ENCODE peak calls at places on chromosomes 6 and 20, in ten cellular contexts. R is Calu3; D is GM13977; G is kidney tubule cell; I is activated T-helper 1 cell treated with anti-CD3 and anti-CD28 coated beads, Interleukin-2, amount 50 U/mL, for 16 hours; L is heart left ventricle; X is PC-3; T is NCI-H748 treated with DMSO at 0.1 percent for 48 hours; Z is brain microvascular endothelial cell; P is effector CD4-positive, alpha-beta T cell. M is an unnamed sample.
A peak's percentile ranks its signal among the peaks of the same experiment; 100 is the strongest.

GRCh38 chr6:157110620-157111019 is 212.7 kb downstream of the TMEM242 start:
- DNase-seq in G (peak; percentile 56), Z (peak; percentile 85), I (no peak), P (no peak), X (no peak), R (no peak), L (no peak), T (no peak), D (no peak), M (no peak)

GRCh38 chr6:133548409-133548808 is 307.3 kb downstream of the EYA4 start:
- DNase-seq in R (peak; percentile 56), D (no peak), I (no peak), X (no peak), G (peak; percentile 76), T (no peak), L (no peak), P (no peak), Z (peak; percentile 78), M (no peak)

GRCh38 chr20:57468523-57469417 is 56.2 kb downstream of the CTCFL start:
- DNase-seq in I (no peak), G (peak; percentile 29), L (no peak), D (no peak), R (no peak), Z (no peak), X (no peak), T (no peak), P (no peak), M (no peak)

GRCh38 chr6:139439278-139439813 is 64.9 kb upstream of the CITED2 start:
- DNase-seq in Z (no peak), D (no peak), L (no peak), I (no peak), G (peak; percentile 45), X (peak; percentile 19), P (no peak), R (no peak), T (no peak), M (no peak)

GRCh38 chr6:43869792-43870659 is 100.0 kb downstream of the VEGFA start:
- DNase-seq in R (no peak), X (no peak), L (no peak), T (no peak), Z (no peak), I (no peak), G (no peak), D (no peak), P (no peak), M (no peak)

GRCh38 chr6:73285674-73286283 is 22.8 kb upstream of the KHDC1 start:
- DNase-seq in T (no peak), I (no peak), L (no peak), P (no peak), Z (peak; percentile 53), X (peak; percentile 60), R (no peak), D (no peak), G (peak; percentile 43), M (no peak)

GRCh38 chr6:13304580-13305255 is 23.6 kb downstream of the TBC1D7 start:
- DNase-seq in R (no peak), P (no peak), L (no peak), X (no peak), G (peak; percentile 33), I (no peak), Z (no peak), D (peak; percentile 63), T (no peak), M (peak; percentile 74)

GRCh38 chr6:140475086-140475485 is 1100.6 kb upstream of the CITED2 start:
- DNase-seq in R (no peak), Z (no peak), I (no peak), X (no peak), L (no peak), P (no peak), G (peak; percentile 54), T (no peak), D (no peak), M (no peak)

GRCh38 chr6:170005680-170006470 is 254.5 kb downstream of the ERMARD start:
- DNase-seq in X (no peak), I (no peak), P (no peak), T (no peak), G (no peak), D (no peak), R (no peak), Z (no peak), L (no peak), M (no peak)

GRCh38 chr6:95917034-95917433 is 98.7 kb upstream of the FUT9 start:
- DNase-seq in P (no peak), I (no peak), T (no peak), G (no peak), Z (no peak), X (no peak), D (no peak), R (peak; percentile 39), L (no peak), M (no peak)

GRCh38 chr6:67634199-67634598 is 1000.9 kb upstream of the ADGRB3 start:
- DNase-seq in Z (no peak), L (no peak), D (no peak), R (no peak), X (no peak), I (no peak), P (no peak), G (no peak), T (no peak), M (no peak)

GRCh38 chr6:165821754-165822153 is 158.7 kb upstream of the PDE10A start:
- DNase-seq in X (peak; percentile 30), T (no peak), R (no peak), P (no peak), Z (no peak), L (no peak), D (no peak), G (peak; percentile 90), I (no peak), M (no peak)

GRCh38 chr6:43706788-43707187 is 19.2 kb upstream of the MRPS18A start:
- DNase-seq in D (no peak), G (no peak), P (no peak), T (no peak), L (no peak), R (no peak), I (no peak), Z (peak; percentile 57), X (no peak), M (no peak)

GRCh38 chr6:167550936-167551633 is 226.2 kb downstream of the TTLL2 start:
- DNase-seq in L (peak; percentile 90), D (no peak), G (no peak), P (no peak), X (no peak), Z (no peak), I (no peak), T (no peak), R (no peak), M (no peak)

GRCh38 chr6:56865081-56865875 is 89.6 kb upstream of the BEND6 start:
- DNase-seq in R (no peak), X (no peak), I (no peak), G (peak; percentile 53), D (no peak), T (no peak), Z (no peak), L (no peak), P (no peak), M (no peak)

GRCh38 chr6:18585032-18585573 is 198.0 kb downstream of the RNF144B start:
- DNase-seq in L (peak; percentile 37), Z (peak; percentile 89), T (peak; percentile 24), R (peak; percentile 18), I (no peak), D (no peak), G (peak; percentile 94), P (no peak), X (peak; percentile 80), M (no peak)

GRCh38 chr6:107692351-107692750 is 131.8 kb downstream of the SCML4 start:
- DNase-seq in R (no peak), G (no peak), D (no peak), X (no peak), L (no peak), I (no peak), T (no peak), Z (peak; percentile 67), P (no peak), M (no peak)

GRCh38 chr20:584375-585301 is 25.5 kb downstream of the TCF15 start:
- DNase-seq in I (no peak), G (no peak), X (peak; percentile 27), P (no peak), T (no peak), D (no peak), Z (no peak), R (peak; percentile 16), L (no peak), M (no peak)

GRCh38 chr6:169837529-169838250 is 86.3 kb downstream of the ERMARD start:
- DNase-seq in I (no peak), D (no peak), T (no peak), G (no peak), P (no peak), X (no peak), Z (no peak), L (no peak), R (no peak), M (no peak)

GRCh38 chr6:153058291-153058690 is 55.8 kb upstream of the MTRF1L start:
- DNase-seq in Z (no peak), I (no peak), D (no peak), T (no peak), L (no peak), P (no peak), G (no peak), X (peak; percentile 41), R (no peak), M (no peak)

GRCh38 chr20:51014797-51015722 is 7.8 kb downstream of the KCNG1 start:
- DNase-seq in P (no peak), R (peak; percentile 84), G (peak; percentile 48), X (peak; percentile 90), I (no peak), D (peak; percentile 56), L (no peak), T (no peak), Z (peak; percentile 62), M (no peak)

GRCh38 chr6:16836186-16836981 is 75.1 kb upstream of the ATXN1 start:
- DNase-seq in R (no peak), D (peak; percentile 54), X (no peak), I (no peak), G (no peak), T (no peak), P (no peak), L (no peak), Z (no peak), M (peak; percentile 29)

GRCh38 chr6:116218172-116218633 is 35.7 kb downstream of the TSPYL4 start:
- DNase-seq in L (no peak), D (no peak), I (no peak), R (no peak), T (peak; percentile 16), G (peak; percentile 24), Z (no peak), P (no peak), X (peak; percentile 60), M (no peak)

GRCh38 chr6:116648161-116648560 is 20.4 kb downstream of the ZUP1 start:
- DNase-seq in T (no peak), R (no peak), G (no peak), Z (peak; percentile 25), X (no peak), D (no peak), I (no peak), P (no peak), L (no peak), M (no peak)

GRCh38 chr6:154447929-154448328 is 62.6 kb downstream of the CNKSR3 start:
- DNase-seq in Z (peak; percentile 45), R (no peak), P (no peak), T (peak; percentile 88), D (no peak), G (no peak), I (no peak), X (no peak), L (no peak), M (no peak)

GRCh38 chr6:41352396-41352795 is 17.0 kb downstream of the NCR2 start:
- DNase-seq in R (no peak), Z (no peak), T (no peak), G (no peak), I (no peak), L (no peak), X (no peak), P (no peak), D (no peak), M (no peak)

GRCh38 chr6:34671801-34672656 is 24.5 kb downstream of the ILRUN start:
- DNase-seq in T (no peak), D (peak; percentile 75), I (peak; percentile 44), L (no peak), R (peak; percentile 47), P (peak; percentile 72), G (no peak), X (peak; percentile 57), Z (no peak), M (peak; percentile 89)

GRCh38 chr6:128487746-128488145 is 32.7 kb downstream of the PTPRK start:
- DNase-seq in D (no peak), Z (peak; percentile 71), I (no peak), G (peak; percentile 88), L (no peak), X (no peak), R (peak; percentile 61), P (no peak), T (no peak), M (no peak)